ENCODE peak calls at places on chromosomes 12 and 14, in ten cellular contexts. W, Y, J, Q, X, D, C, U, S and Z are unnamed samples.

GRCh38 chr14:99786423-99787051 is 6.7 kb upstream of the EML1 start:
- DNase-seq in W (no peak), Y (peak; percentile 53), J (no peak), Q (no peak), X (no peak), D (no peak), C (no peak), U (no peak), S (no peak), Z (no peak)

GRCh38 chr12:10614056-10614370 is 604 bp upstream of the MAGOHB start:
- DNase-seq in W (no peak), Y (no peak), J (no peak), Q (no peak), X (no peak), D (no peak), C (no peak), U (no peak), S (no peak), Z (no peak)

GRCh38 chr12:6312529-6313325 is 2.2 kb downstream of the PLEKHG6 start:
- DNase-seq in W (no peak), Y (no peak), J (no peak), Q (no peak), X (no peak), D (no peak), C (no peak), U (peak; percentile 75), S (peak; percentile 95), Z (peak; percentile 63)

GRCh38 chr12:124718052-124718451 is 145.6 kb downstream of the SCARB1 start:
- DNase-seq in W (no peak), Y (no peak), J (no peak), Q (no peak), X (no peak), D (no peak), C (no peak), U (no peak), S (no peak), Z (no peak)

GRCh38 chr14:96956464-96957239 is 159.5 kb downstream of the VRK1 start:
- DNase-seq in W (no peak), Y (no peak), J (no peak), Q (no peak), X (no peak), D (no peak), C (no peak), U (no peak), S (no peak), Z (no peak)

GRCh38 chr12:53232641-53233538 is 881 bp upstream of the RARG start:
- DNase-seq in W (no peak), Y (peak; percentile 53), J (no peak), Q (peak; percentile 62), X (peak; percentile 21), D (no peak), C (no peak), U (peak; percentile 78), S (peak; percentile 66), Z (peak; percentile 81)

GRCh38 chr12:127393460-127393859 is 873.5 kb upstream of the TMEM132C start:
- DNase-seq in W (no peak), Y (no peak), J (no peak), Q (no peak), X (no peak), D (no peak), C (no peak), U (no peak), S (no peak), Z (no peak)

GRCh38 chr14:105146181-105146975 is 22.2 kb downstream of the JAG2 start:
- DNase-seq in W (no peak), Y (peak; percentile 11), J (no peak), Q (peak; percentile 40), X (no peak), D (no peak), C (no peak), U (peak; percentile 15), S (peak; percentile 44), Z (no peak)

GRCh38 chr12:131311764-131312163 is 358.1 kb downstream of the ADGRD1 start:
- DNase-seq in W (no peak), Y (no peak), J (no peak), Q (no peak), X (no peak), D (no peak), C (no peak), U (no peak), S (no peak), Z (no peak)

GRCh38 chr14:71236430-71236829 is 329.2 kb downstream of the PCNX1 start:
- DNase-seq in W (no peak), Y (no peak), J (no peak), Q (no peak), X (no peak), D (no peak), C (no peak), U (no peak), S (no peak), Z (no peak)

DNA sequence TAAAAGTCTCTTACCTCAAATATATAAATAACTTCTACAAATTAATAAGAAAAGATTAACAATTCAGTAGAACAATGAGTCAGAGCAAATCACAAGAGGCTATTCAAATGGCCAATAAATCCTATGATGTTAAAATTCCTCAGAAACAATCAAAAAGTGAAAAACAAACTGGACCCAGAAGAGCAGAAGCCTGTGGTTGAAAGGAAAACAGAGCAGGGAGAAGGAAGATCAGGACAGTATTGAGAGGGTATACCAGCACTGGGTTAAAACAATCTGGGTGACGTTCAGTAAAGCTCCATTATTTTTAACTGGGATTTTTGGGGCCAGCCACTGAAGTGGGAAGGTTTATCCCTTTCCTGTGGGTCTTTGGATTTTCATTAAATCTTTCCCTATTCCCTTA is 39.7 kb upstream of the PCED1B start:
- DNase-seq in W (no peak), Y (no peak), J (no peak), Q (no peak), X (no peak), D (no peak), C (no peak), U (no peak), S (no peak), Z (no peak)
- TF ChIP-seq CTCF in W (no peak), Y (no peak), J (no peak), Q (no peak), X (no peak), D (no peak), C (no peak), U (no peak), S (no peak), Z (no peak)

GRCh38 chr12:81211306-81211705 is 133.4 kb downstream of the ACSS3 start:
- DNase-seq in W (no peak), Y (no peak), J (no peak), Q (no peak), X (no peak), D (no peak), C (no peak), U (no peak), S (no peak), Z (no peak)

GRCh38 chr12:81206425-81206824 is 128.5 kb downstream of the ACSS3 start:
- DNase-seq in W (no peak), Y (no peak), J (no peak), Q (no peak), X (no peak), D (no peak), C (no peak), U (no peak), S (no peak), Z (no peak)

GRCh38 chr12:81208193-81208946 is 130.5 kb downstream of the ACSS3 start:
- DNase-seq in W (no peak), Y (no peak), J (no peak), Q (no peak), X (peak; percentile 68), D (no peak), C (peak; percentile 44), U (no peak), S (no peak), Z (peak; percentile 23)

GRCh38 chr12:81207173-81207572 is 129.3 kb downstream of the ACSS3 start:
- DNase-seq in W (no peak), Y (no peak), J (no peak), Q (no peak), X (no peak), D (no peak), C (no peak), U (no peak), S (no peak), Z (no peak)

GRCh38 chr12:81209001-81209400 is 131.1 kb downstream of the ACSS3 start:
- DNase-seq in W (no peak), Y (no peak), J (no peak), Q (no peak), X (peak; percentile 42), D (no peak), C (peak; percentile 22), U (no peak), S (no peak), Z (peak; percentile 60)
- H3K4me3 ChIP-seq in W (no peak overlapping the region), Y (no peak overlapping the region), J (no peak overlapping the region), Q (no peak overlapping the region), X (no peak overlapping the region), D (no peak overlapping the region), C (no peak overlapping the region), U (no peak overlapping the region), S (no peak overlapping the region), Z (no peak overlapping the region)

DNA sequence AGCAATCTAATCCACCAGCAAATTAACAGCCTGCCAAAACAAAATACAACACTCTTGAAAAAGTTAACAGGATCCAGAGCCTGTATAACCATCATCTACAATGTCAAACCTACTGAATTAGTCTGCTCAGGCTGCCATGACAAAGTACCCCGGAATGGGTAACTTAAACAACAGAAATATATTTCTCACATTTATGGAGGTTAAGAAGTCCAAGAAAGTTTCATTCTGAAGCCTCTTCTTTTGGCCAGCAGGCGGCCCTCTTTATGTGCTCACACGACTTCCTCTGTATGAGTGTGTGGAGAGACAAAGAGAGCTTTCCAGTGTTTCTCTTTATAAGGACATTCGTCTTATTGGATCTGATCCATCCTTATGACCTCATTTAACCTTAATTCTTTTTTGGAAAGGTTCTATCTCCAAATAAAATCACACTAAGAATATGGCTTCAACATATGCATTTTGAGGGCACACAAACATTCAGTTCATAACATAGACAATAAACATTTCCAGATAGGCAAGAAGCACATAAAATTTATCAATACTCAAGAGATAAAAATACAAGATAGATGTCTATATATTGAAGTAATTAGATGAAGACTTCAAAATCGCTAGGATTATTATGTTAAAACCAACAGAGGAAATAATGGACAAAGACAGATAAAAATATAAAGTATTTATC is 5.9 kb upstream of the RERG start:
- DNase-seq in W (no peak), Y (peak; percentile 26), J (no peak), Q (peak; percentile 56), X (peak; percentile 78), D (no peak), C (peak; percentile 65), U (peak; percentile 32), S (no peak), Z (peak; percentile 50)
- TF ChIP-seq CTCF in W (peak; percentile 69), Y (peak; percentile 29), J (peak; percentile 51), Q (peak; percentile 66), X (peak; percentile 83), D (peak; percentile 77), C (peak; percentile 85), U (peak; percentile 37), S (peak; percentile 53), Z (peak; percentile 62)

DNA sequence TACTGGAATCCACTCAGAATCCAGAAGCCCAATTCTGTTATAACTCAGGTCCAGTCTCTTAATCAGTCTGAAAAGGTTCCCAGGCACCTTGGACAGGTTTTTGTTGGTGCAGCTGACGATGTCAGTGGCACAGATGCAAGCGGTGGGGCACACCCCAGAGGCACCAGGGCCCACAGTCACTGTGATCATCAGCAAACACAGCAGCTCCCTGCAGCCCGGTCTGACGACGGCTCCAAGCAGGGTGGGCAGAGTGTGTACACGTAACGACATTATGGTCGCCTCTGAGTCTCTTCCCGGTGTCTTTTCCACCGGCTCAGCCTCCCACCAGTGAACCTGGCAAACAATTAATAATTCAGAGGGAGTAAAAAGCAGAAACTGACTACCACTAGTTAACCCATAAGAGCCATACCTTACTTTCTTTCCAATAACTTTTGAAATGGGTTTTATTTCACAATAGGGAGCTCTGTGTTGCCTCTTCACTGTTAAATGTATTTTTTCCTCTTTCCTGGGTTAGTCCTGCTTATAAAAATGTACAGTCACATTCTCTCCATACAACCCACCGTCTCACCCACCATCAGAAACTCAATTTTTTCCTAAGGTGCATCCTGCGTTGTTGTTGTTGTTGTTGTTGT is 572 bp upstream of the PCED1B start:
- DNase-seq in W (no peak), Y (peak; percentile 21), J (peak; percentile 40), Q (no peak), X (no peak), D (no peak), C (no peak), U (peak; percentile 45), S (no peak), Z (no peak)
- H3K4me3 ChIP-seq in W (peak overlapping the region; percentile 80), Y (peak overlapping the region; percentile 80), J (peak overlapping the region; percentile 68), Q (peak overlapping the region; percentile 71), X (peak overlapping the region; percentile 56), D (peak overlapping the region; percentile 75), C (peak overlapping the region; percentile 69), U (peak overlapping the region; percentile 61), S (peak overlapping the region; percentile 85), Z (peak overlapping the region; percentile 90)